ENCODE peak calls at places on chromosomes 4 and X, in nine cellular contexts. I is keratinocyte, G is left ventricle myocardium inferior, M is A549, K is GM06990, L is fibroblast of villous mesenchyme, O is spleen, D is lung, X is psoas muscle. E is an unnamed sample.

GRCh38 chr4:87505862-87506261 is 23.3 kb downstream of the SPARCL1 start:
- DNase-seq in I (no peak), G (no peak), M (no peak), K (no peak), L (no peak), O (no peak), D (no peak), X (no peak), E (no peak)

GRCh38 chr4:72489267-72489666 is 79.8 kb downstream of the ADAMTS3 start:
- DNase-seq in I (peak), G (no peak), M (no peak), K (no peak), L (peak), O (no peak), D (no peak), X (no peak), E (no peak)

GRCh38 chrX:154437398-154437752 is 421 bp downstream of the GDI1 start:
- DNase-seq in I (no peak), G (no peak), M (no peak), K (no peak), L (no peak), O (no peak), D (no peak), X (no peak), E (no peak)

GRCh38 chr4:152961041-152961751 is 25.1 kb downstream of the FHDC1 start:
- DNase-seq in I (no peak), G (no peak), M (no peak), K (no peak), L (no peak), O (no peak), D (no peak), X (no peak), E (no peak)

GRCh38 chrX:134660627-134661026 is 2.4 kb upstream of the PLAC1 start:
- DNase-seq in I (no peak), G (no peak), M (no peak), K (no peak), L (peak), O (no peak), D (no peak), X (no peak), E (no peak)

GRCh38 chr4:8304827-8305695 is 35.5 kb downstream of the HTRA3 start:
- DNase-seq in I (no peak), G (no peak), M (no peak), K (no peak), L (no peak), O (peak), D (no peak), X (peak), E (no peak)

GRCh38 chrX:121179972-121180371 is 132.6 kb downstream of the GLUD2 start:
- DNase-seq in I (no peak), G (no peak), M (no peak), K (no peak), L (no peak), O (no peak), D (no peak), X (no peak), E (no peak)

GRCh38 chrX:110509778-110510510 is 151.3 kb downstream of the RTL9 start:
- DNase-seq in I (no peak), G (no peak), M (no peak), K (no peak), L (peak), O (no peak), D (no peak), X (no peak), E (no peak)

DNA sequence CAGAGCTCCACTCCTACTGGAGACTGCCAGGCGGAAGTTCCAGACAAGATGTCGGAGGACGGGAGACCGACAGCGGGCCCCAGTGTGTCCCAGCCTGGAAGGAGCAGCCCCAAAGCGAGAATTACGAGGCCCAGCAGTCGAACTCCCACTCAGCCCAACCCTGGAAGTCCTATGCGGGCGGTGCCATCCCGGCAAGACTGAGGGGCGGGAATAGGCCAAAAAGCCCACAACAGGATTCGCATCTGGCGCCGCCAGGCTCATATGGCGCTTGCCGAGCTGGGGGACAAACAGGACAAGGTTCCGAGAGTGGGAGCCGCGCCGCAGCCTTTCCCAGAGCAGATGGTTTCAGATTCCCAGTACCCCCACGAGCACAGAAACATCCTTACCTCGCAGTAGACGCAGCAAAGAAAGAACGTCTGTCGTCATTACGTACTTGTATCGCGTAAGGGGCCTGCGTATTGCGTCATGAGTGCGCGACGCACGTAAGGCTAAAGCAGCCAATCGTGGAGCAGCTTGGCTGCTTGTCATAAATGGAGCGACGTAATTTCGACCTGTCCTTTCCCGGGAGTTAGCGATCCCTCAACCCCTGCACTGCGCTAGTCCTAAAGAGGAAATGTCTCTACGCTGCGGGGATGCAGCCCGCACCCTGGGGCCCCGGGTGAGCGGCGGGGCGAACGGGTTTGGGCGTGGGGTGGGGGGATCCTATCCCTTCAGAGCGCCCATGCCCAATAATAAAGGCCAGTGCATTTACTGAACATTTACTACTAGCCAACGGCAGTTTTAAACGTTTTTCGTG is at the start of the genes LIAS and RPL9:
- DNase-seq in I (peak), G (peak), M (peak), K (peak), L (peak), O (peak), D (peak), X (peak), E (peak)
- TF ChIP-seq CTCF in I (no peak), G (no peak), M (no peak), K (no peak), L (no peak), O (peak), D (no peak), X (no peak), E (no peak)

GRCh38 chr4:24032371-24032989 is 142.6 kb upstream of the PPARGC1A start:
- DNase-seq in I (no peak), G (no peak), M (no peak), K (no peak), L (peak), O (no peak), D (no peak), X (no peak), E (no peak)
- TF ChIP-seq CTCF in I (peak), G (peak), M (no peak), K (peak), L (peak), O (no peak), D (no peak), X (peak), E (peak)

GRCh38 chr4:136637071-136637777 is 895.1 kb downstream of the PCDH18 start:
- DNase-seq in I (no peak), G (no peak), M (no peak), K (no peak), L (peak), O (no peak), D (no peak), X (peak), E (peak)
- TF ChIP-seq CTCF in I (no peak), G (peak), M (peak), K (peak), L (peak), O (no peak), D (no peak), X (no peak), E (peak)

DNA sequence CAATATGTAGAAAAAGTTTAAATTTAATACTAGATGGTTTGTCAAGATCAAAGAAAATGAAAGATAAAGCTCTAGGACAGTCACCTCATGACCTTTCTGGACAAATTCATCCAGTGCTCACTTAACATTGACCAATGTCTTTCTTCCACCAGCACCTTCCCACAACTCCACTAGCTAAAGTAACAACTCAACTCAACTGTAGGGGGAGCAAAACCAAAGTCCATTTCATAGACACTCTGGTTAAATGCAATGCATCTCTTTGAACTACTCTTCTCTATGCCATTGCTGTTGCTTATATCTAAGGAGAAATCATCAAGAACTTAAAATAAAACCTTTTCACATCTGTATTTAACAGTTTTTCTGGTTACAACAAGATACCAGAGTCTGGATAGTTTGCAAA is 25.1 kb downstream of the UGT2B4 start:
- DNase-seq in I (no peak), G (no peak), M (peak), K (no peak), L (no peak), O (no peak), D (no peak), X (no peak), E (no peak)
- TF ChIP-seq CTCF in I (no peak), G (no peak), M (no peak), K (no peak), L (no peak), O (no peak), D (no peak), X (no peak), E (no peak)

GRCh38 chr4:123449362-123449761 is 52.8 kb downstream of the SPRY1 start:
- DNase-seq in I (no peak), G (no peak), M (no peak), K (no peak), L (no peak), O (no peak), D (no peak), X (no peak), E (no peak)
- TF ChIP-seq CTCF in I (no peak), G (no peak), M (no peak), K (no peak), L (no peak), O (no peak), D (no peak), X (no peak), E (no peak)